ENCODE peak calls at places on chromosomes 4 and X, in five cellular contexts. One of them, this sample, is unnamed.

GRCh38 chrX:11464360-11464759 is 171.1 kb downstream of the AMELX start:
- DNase-seq in endothelial cell of umbilical vein: no peak
- DNase-seq in mesendoderm: no peak
- DNase-seq in progenitor cell of endocrine pancreas: no peak
- DNase-seq in lower lobe of right lung: no peak
- DNase-seq in this sample: no peak

GRCh38 chrX:20711366-20711765 is 444.7 kb upstream of the RPS6KA3 start:
- DNase-seq in endothelial cell of umbilical vein: no peak
- DNase-seq in mesendoderm: no peak
- DNase-seq in progenitor cell of endocrine pancreas: no peak
- DNase-seq in lower lobe of right lung: no peak
- DNase-seq in this sample: no peak

GRCh38 chrX:132740316-132741123 is 217.9 kb downstream of the HS6ST2 start:
- DNase-seq in endothelial cell of umbilical vein: peak
- DNase-seq in mesendoderm: peak
- DNase-seq in progenitor cell of endocrine pancreas: no peak
- DNase-seq in lower lobe of right lung: no peak
- DNase-seq in this sample: no peak

GRCh38 chr4:7410470-7410869 is 24.3 kb downstream of the PSAPL1 start:
- DNase-seq in endothelial cell of umbilical vein: no peak
- DNase-seq in mesendoderm: no peak
- DNase-seq in progenitor cell of endocrine pancreas: no peak
- DNase-seq in lower lobe of right lung: no peak
- DNase-seq in this sample: no peak

GRCh38 chr4:183558873-183559272 is 54.0 kb downstream of the ING2 start:
- DNase-seq in endothelial cell of umbilical vein: no peak
- DNase-seq in mesendoderm: peak
- DNase-seq in progenitor cell of endocrine pancreas: no peak
- DNase-seq in lower lobe of right lung: no peak
- DNase-seq in this sample: no peak

GRCh38 chr4:16843831-16844508 is 54.5 kb downstream of the LDB2 start:
- DNase-seq in endothelial cell of umbilical vein: peak
- DNase-seq in mesendoderm: peak
- DNase-seq in progenitor cell of endocrine pancreas: no peak
- DNase-seq in lower lobe of right lung: no peak
- DNase-seq in this sample: no peak

GRCh38 chr4:53380221-53380620 is 2.8 kb downstream of the FIP1L1 start:
- DNase-seq in endothelial cell of umbilical vein: no peak
- DNase-seq in mesendoderm: no peak
- DNase-seq in progenitor cell of endocrine pancreas: no peak
- DNase-seq in lower lobe of right lung: no peak
- DNase-seq in this sample: no peak

GRCh38 chr4:57763070-57763469 is 652.9 kb upstream of the IGFBP7 start:
- DNase-seq in endothelial cell of umbilical vein: no peak
- DNase-seq in mesendoderm: peak
- DNase-seq in progenitor cell of endocrine pancreas: no peak
- DNase-seq in lower lobe of right lung: no peak
- DNase-seq in this sample: no peak

GRCh38 chrX:9467751-9468150 is 2.9 kb downstream of the TBL1X start:
- DNase-seq in endothelial cell of umbilical vein: no peak
- DNase-seq in mesendoderm: peak
- DNase-seq in progenitor cell of endocrine pancreas: no peak
- DNase-seq in lower lobe of right lung: no peak
- DNase-seq in this sample: no peak